ENCODE peak calls at places on chromosomes 16 and 17, in five cellular contexts. X is heart right ventricle; Q is effector memory CD4-positive, alpha-beta T cell; A is right atrium auricular region; O is neural progenitor cell. Z is an unnamed sample.
A peak's percentile ranks its signal among the peaks of the same experiment; 100 is the strongest.

GRCh38 chr17:74677558-74678466 is 34.9 kb downstream of the CD300LF start:
- DNase-seq in X (peak; percentile 38), Q (no peak), A (peak; percentile 72), O (no peak), Z (no peak)

GRCh38 chr17:29084476-29085148 is 41.7 kb downstream of the PIPOX start:
- DNase-seq in X (no peak), Q (no peak), A (no peak), O (peak; percentile 42), Z (no peak)

GRCh38 chr17:82548681-82549303 is 29.3 kb downstream of the FOXK2 start:
- DNase-seq in X (no peak), Q (no peak), A (no peak), O (no peak), Z (peak; percentile 48)

GRCh38 chr17:39920218-39921210 is 2.1 kb upstream of the GSDMB start:
- DNase-seq in X (no peak), Q (peak; percentile 23), A (no peak), O (no peak), Z (no peak)

GRCh38 chr16:68062910-68063393 is 22.2 kb upstream of the NFATC3 start:
- DNase-seq in X (no peak), Q (no peak), A (no peak), O (no peak), Z (no peak)

GRCh38 chr16:86303787-86304685 is 206.3 kb upstream of the FOXF1 start:
- DNase-seq in X (no peak), Q (no peak), A (no peak), O (no peak), Z (no peak)

GRCh38 chr16:81697321-81697885 is 81.7 kb upstream of the PLCG2 start:
- DNase-seq in X (peak; percentile 55), Q (peak; percentile 12), A (no peak), O (peak; percentile 65), Z (no peak)

GRCh38 chr17:80104321-80104955 is 3.1 kb downstream of the GAA start:
- DNase-seq in X (no peak), Q (no peak), A (no peak), O (no peak), Z (no peak)

GRCh38 chr17:72123964-72124791 is 3.4 kb downstream of the SOX9 start:
- DNase-seq in X (peak; percentile 23), Q (no peak), A (no peak), O (peak; percentile 30), Z (no peak)

GRCh38 chr17:66714046-66715023 is 120.6 kb upstream of the CACNG5 start:
- DNase-seq in X (no peak), Q (no peak), A (peak; percentile 28), O (no peak), Z (no peak)

GRCh38 chr16:11141409-11142260 is 114.4 kb downstream of the SOCS1 start:
- DNase-seq in X (no peak), Q (no peak), A (no peak), O (no peak), Z (peak; percentile 61)

GRCh38 chr16:10180771-10181163 is 1.5 kb downstream of the GRIN2A start:
- DNase-seq in X (peak; percentile 17), Q (no peak), A (no peak), O (peak; percentile 91), Z (no peak)

GRCh38 chr17:79988163-79988971 is 47.3 kb downstream of the TBC1D16 start:
- DNase-seq in X (no peak), Q (no peak), A (no peak), O (no peak), Z (no peak)

GRCh38 chr17:45241315-45242011 is 19.8 kb downstream of the FMNL1 start:
- DNase-seq in X (no peak), Q (no peak), A (no peak), O (peak; percentile 78), Z (no peak)

GRCh38 chr17:10198509-10199249 is at the start of gene GAS7:
- DNase-seq in X (peak; percentile 74), Q (peak; percentile 2), A (peak; percentile 67), O (peak; percentile 91), Z (peak; percentile 76)

GRCh38 chr17:77459018-77459755 is 318.4 kb downstream of the SEC14L1 start:
- DNase-seq in X (no peak), Q (no peak), A (no peak), O (no peak), Z (no peak)

GRCh38 chr17:77458202-77459017 is 317.6 kb downstream of the SEC14L1 start:
- DNase-seq in X (no peak), Q (no peak), A (no peak), O (no peak), Z (no peak)

GRCh38 chr17:77461277-77462057 is 320.7 kb downstream of the SEC14L1 start:
- DNase-seq in X (no peak), Q (no peak), A (no peak), O (no peak), Z (no peak)

GRCh38 chr17:77462101-77462500 is 321.3 kb downstream of the SEC14L1 start:
- DNase-seq in X (no peak), Q (no peak), A (no peak), O (no peak), Z (no peak)

GRCh38 chr17:77460514-77461046 is 319.8 kb downstream of the SEC14L1 start:
- DNase-seq in X (no peak), Q (no peak), A (no peak), O (no peak), Z (no peak)
- H3K4me1 ChIP-seq in X (peaks cover 80% of the 10 kb centered on the region), Q (peaks cover 82% of the 10 kb centered on the region), A (peaks cover 68% of the 10 kb centered on the region), O (peaks cover 32% of the 10 kb centered on the region), Z (peaks cover 20% of the 10 kb centered on the region)

DNA sequence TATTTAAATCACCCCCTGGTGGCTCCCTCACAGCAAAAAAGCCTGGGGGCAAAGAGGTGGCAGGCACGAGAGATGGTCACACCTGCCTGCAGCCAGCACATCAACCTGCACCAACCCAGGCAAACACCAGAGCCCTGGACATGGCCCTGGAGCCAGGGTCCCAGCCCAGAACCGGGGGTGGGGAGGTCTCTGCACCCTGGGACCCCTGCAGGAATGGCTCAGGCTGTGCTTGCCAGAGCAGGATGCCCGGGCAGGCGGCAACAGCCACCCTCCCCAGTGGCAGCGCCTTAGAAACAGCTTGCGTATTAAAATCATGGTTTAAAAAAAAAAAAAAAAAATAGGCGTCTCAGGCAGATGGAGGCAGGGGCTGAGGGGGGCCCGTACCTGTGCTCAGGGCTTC is 16.2 kb downstream of the MYBBP1A start:
- DNase-seq in X (no peak), Q (no peak), A (no peak), O (no peak), Z (no peak)
- H3K27ac ChIP-seq in X (peak overlapping the region; percentile 35), Q (no peak overlapping the region), A (no peak overlapping the region), O (no peak overlapping the region), Z (peak overlapping the region; percentile 58)

DNA sequence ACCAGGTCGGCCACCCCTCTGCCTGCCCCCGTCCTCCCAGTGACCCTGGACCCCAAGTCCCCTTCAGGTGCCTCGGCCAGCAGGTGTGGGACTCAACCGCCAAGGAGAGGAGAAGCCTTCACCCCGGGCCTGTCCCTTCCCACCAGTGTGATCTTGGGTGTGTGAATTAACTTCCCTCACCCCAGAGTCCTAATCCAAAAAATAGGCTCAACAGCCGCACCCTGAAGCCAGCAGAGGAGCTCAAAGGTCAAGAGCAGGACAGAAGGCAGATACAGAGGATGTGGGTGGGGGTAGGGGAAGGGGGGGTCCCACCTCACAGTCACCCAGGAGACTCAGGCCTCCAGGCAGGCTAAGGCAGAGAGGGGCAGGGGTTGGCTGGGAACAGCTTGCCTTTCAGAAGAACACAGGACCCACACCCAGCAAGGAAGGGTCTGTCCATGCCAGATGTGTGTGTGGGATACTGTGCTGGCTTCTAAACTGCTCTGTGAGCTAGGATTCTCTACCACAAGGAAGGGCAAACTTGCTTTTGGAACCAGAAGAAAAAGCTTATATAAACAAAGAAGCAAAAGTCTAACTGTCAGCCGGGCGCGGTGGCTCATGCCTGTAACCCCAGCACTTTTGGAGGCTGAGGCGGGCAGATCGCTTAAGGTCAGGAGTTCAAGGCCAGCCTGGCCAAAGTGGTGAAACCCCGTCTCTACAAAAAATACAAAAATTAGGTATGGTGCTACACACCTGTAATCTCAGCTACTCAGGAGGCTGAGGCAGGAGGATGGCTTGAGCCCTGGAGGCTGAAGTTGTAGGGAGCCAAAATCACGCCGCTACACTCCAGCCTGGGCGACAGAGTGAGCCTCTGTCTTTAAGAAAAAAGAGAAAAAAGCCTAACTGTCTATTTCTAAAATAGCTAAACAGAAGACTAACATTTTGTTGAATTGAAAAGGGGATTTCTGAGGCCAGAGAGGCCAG is 4.6 kb downstream of the PIEZO1 start:
- DNase-seq in X (no peak), Q (no peak), A (no peak), O (no peak), Z (no peak)
- H3K4me1 ChIP-seq in X (peaks cover 52% of the 10 kb centered on the region), Q (peaks cover 61% of the 10 kb centered on the region), A (peaks cover 57% of the 10 kb centered on the region), O (peaks cover 25% of the 10 kb centered on the region), Z (peaks cover 40% of the 10 kb centered on the region)

DNA sequence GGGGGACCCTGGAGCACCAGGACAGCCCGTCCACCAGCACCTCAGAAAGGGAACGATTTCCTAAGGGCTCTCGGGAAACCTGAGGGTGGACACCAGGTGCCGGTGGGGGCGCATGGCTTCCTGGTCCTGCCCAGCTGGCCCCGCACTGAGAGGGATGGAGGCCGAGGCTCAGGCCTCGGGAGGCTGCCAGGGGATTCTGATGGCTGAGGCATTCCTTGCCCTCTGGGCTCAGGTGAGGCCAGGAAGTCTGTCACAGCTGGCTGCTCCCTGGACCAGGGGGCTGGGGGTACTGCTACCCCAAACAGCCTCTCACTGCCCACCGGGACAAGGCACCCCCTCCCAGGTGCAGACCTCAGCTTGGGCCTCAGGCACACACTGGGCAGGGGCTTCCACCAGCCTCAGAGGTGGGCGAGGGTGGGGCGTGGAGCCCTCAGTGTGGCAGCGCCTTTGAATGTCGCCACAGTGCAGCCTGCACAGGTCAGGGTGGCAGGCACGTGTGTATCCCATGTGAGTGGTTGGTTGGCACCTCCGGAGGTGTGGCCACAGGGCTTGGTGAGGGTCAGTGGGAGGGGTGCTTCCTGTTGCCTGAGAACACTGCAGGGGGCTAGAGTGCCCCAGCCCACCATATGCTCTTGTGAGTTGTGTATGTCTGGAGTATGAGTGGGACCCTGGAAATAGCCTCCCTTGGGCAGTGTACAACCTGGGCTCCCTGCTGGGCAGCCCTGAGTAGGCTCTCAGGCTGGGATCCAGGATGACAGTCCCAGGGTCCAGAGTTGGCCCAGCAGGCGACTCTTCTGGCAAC is 3.9 kb upstream of the FSCN2 start:
- DNase-seq in X (peak; percentile 8), Q (no peak), A (no peak), O (no peak), Z (no peak)
- H3K27ac ChIP-seq in X (no peak overlapping the region), Q (no peak overlapping the region), A (no peak overlapping the region), O (no peak overlapping the region), Z (no peak overlapping the region)